ENCODE peak calls at places on chromosomes 5 and 9, in nine cellular contexts. J is fibroblast of lung, O is mesothelial cell of epicardium, D is GM06990, B is neural crest cell, N is dorsolateral prefrontal cortex, E is prostate gland, X is activated B cell treated with CpG ODN at 0.5 μM for 24 hours, H is Caco-2. A is an unnamed sample.

GRCh38 chr5:103389362-103389761 is 130.8 kb downstream of the MACIR start:
- DNase-seq in J (no peak), O (no peak), D (no peak), B (peak), N (no peak), E (no peak), X (no peak), H (no peak), A (no peak)

GRCh38 chr5:149261246-149261645 is 10.4 kb upstream of the AFAP1L1 start:
- DNase-seq in J (no peak), O (no peak), D (no peak), B (no peak), N (no peak), E (no peak), X (no peak), H (no peak), A (no peak)

GRCh38 chr9:126862461-126862830 is 2.0 kb downstream of the ZBTB34 start:
- DNase-seq in J (no peak), O (no peak), D (no peak), B (no peak), N (no peak), E (no peak), X (no peak), H (no peak), A (no peak)

GRCh38 chr9:133726401-133727276 is 11.5 kb downstream of the SARDH start:
- DNase-seq in J (peak), O (peak), D (no peak), B (peak), N (peak), E (peak), X (peak), H (peak), A (no peak)

GRCh38 chr5:58871648-58872242 is 288.9 kb downstream of the RAB3C start:
- DNase-seq in J (peak), O (no peak), D (no peak), B (peak), N (no peak), E (no peak), X (no peak), H (no peak), A (no peak)

GRCh38 chr9:106203832-106204516 is 509.6 kb downstream of the TMEM38B start:
- DNase-seq in J (no peak), O (no peak), D (no peak), B (no peak), N (no peak), E (no peak), X (no peak), H (no peak), A (no peak)

GRCh38 chr9:136231478-136232297 is 13.9 kb downstream of the QSOX2 start:
- DNase-seq in J (no peak), O (no peak), D (no peak), B (no peak), N (no peak), E (no peak), X (no peak), H (no peak), A (no peak)

GRCh38 chr9:16150501-16150900 is 597.7 kb downstream of the CCDC171 start:
- DNase-seq in J (no peak), O (no peak), D (no peak), B (no peak), N (no peak), E (peak), X (no peak), H (no peak), A (no peak)

GRCh38 chr5:10567181-10567591 is 3.3 kb downstream of the ANKRD33B start:
- DNase-seq in J (no peak), O (no peak), D (no peak), B (no peak), N (no peak), E (no peak), X (no peak), H (no peak), A (no peak)

GRCh38 chr9:103397868-103398600 is 402.9 kb downstream of the CYLC2 start:
- DNase-seq in J (no peak), O (no peak), D (no peak), B (peak), N (peak), E (peak), X (no peak), H (peak), A (peak)

GRCh38 chr9:121354141-121354540 is 15.9 kb downstream of the STOM start:
- DNase-seq in J (no peak), O (no peak), D (no peak), B (no peak), N (no peak), E (no peak), X (no peak), H (no peak), A (no peak)

GRCh38 chr5:146825033-146825432 is 53.5 kb downstream of the PPP2R2B start:
- DNase-seq in J (peak), O (peak), D (no peak), B (peak), N (peak), E (no peak), X (no peak), H (peak), A (peak)

GRCh38 chr5:94064025-94064424 is 322.6 kb upstream of the POU5F2 start:
- DNase-seq in J (no peak), O (no peak), D (no peak), B (no peak), N (no peak), E (no peak), X (no peak), H (no peak), A (no peak)

GRCh38 chr9:69089491-69089890 is 53.9 kb downstream of the FXN start:
- DNase-seq in J (no peak), O (no peak), D (no peak), B (no peak), N (no peak), E (no peak), X (no peak), H (no peak), A (no peak)

GRCh38 chr9:120914410-120914809 is 12.2 kb downstream of the TRAF1 start:
- DNase-seq in J (no peak), O (no peak), D (no peak), B (no peak), N (peak), E (no peak), X (no peak), H (no peak), A (no peak)

GRCh38 chr9:93035821-93036351 is 22.6 kb upstream of the SUSD3 start:
- DNase-seq in J (no peak), O (no peak), D (no peak), B (no peak), N (no peak), E (no peak), X (no peak), H (no peak), A (no peak)

GRCh38 chr5:2172471-2172870 is 289.7 kb upstream of the IRX4 start:
- DNase-seq in J (no peak), O (no peak), D (no peak), B (no peak), N (no peak), E (no peak), X (no peak), H (no peak), A (no peak)

GRCh38 chr9:107488400-107489143 is 997 bp downstream of the KLF4 start:
- DNase-seq in J (peak), O (peak), D (peak), B (peak), N (no peak), E (peak), X (peak), H (peak), A (peak)

GRCh38 chr9:120386390-120387131 is 193.4 kb downstream of the CDK5RAP2 start:
- DNase-seq in J (peak), O (no peak), D (no peak), B (no peak), N (no peak), E (peak), X (no peak), H (no peak), A (no peak)

GRCh38 chr5:150289551-150290390 is at the start of gene CAMK2A:
- DNase-seq in J (no peak), O (no peak), D (no peak), B (peak), N (peak), E (no peak), X (no peak), H (peak), A (no peak)

GRCh38 chr9:13278023-13278367 is 1.5 kb downstream of the MPDZ start:
- DNase-seq in J (peak), O (no peak), D (no peak), B (no peak), N (no peak), E (no peak), X (no peak), H (no peak), A (peak)

GRCh38 chr9:127489471-127490115 is 38.3 kb downstream of the LRSAM1 start:
- DNase-seq in J (no peak), O (no peak), D (no peak), B (peak), N (no peak), E (no peak), X (no peak), H (no peak), A (no peak)

GRCh38 chr5:129096382-129096991 is 1.9 kb downstream of the ISOC1 start:
- DNase-seq in J (no peak), O (no peak), D (no peak), B (no peak), N (no peak), E (no peak), X (no peak), H (no peak), A (no peak)

GRCh38 chr5:131530706-131531331 is 104.2 kb downstream of the RAPGEF6 start:
- DNase-seq in J (no peak), O (no peak), D (no peak), B (no peak), N (no peak), E (no peak), X (no peak), H (no peak), A (no peak)

GRCh38 chr9:35666547-35666946 is 1.6 kb upstream of the ARHGEF39 start:
- DNase-seq in J (no peak), O (no peak), D (no peak), B (no peak), N (no peak), E (no peak), X (no peak), H (no peak), A (no peak)

GRCh38 chr5:90709323-90710148 is 150.9 kb downstream of the ADGRV1 start:
- DNase-seq in J (peak), O (no peak), D (no peak), B (peak), N (no peak), E (peak), X (no peak), H (peak), A (peak)

GRCh38 chr5:39473156-39473779 is 48.5 kb upstream of the DAB2 start:
- DNase-seq in J (peak), O (no peak), D (no peak), B (no peak), N (no peak), E (no peak), X (no peak), H (no peak), A (no peak)

GRCh38 chr5:140041492-140042421 is 1.3 kb downstream of the NRG2 start:
- DNase-seq in J (peak), O (no peak), D (peak), B (peak), N (peak), E (peak), X (no peak), H (peak), A (peak)

GRCh38 chr5:156295434-156295833 is 31.5 kb upstream of the SGCD start:
- DNase-seq in J (no peak), O (no peak), D (no peak), B (no peak), N (no peak), E (no peak), X (no peak), H (no peak), A (no peak)

GRCh38 chr5:110073534-110073933 is 383.8 kb downstream of the MAN2A1 start:
- DNase-seq in J (no peak), O (no peak), D (no peak), B (no peak), N (no peak), E (no peak), X (no peak), H (no peak), A (no peak)

GRCh38 chr5:24777392-24777791 is 132.6 kb upstream of the CDH10 start:
- DNase-seq in J (no peak), O (no peak), D (no peak), B (no peak), N (no peak), E (no peak), X (no peak), H (no peak), A (no peak)

GRCh38 chr9:91777437-91777836 is 172.6 kb downstream of the ROR2 start:
- DNase-seq in J (peak), O (no peak), D (no peak), B (no peak), N (no peak), E (no peak), X (no peak), H (no peak), A (no peak)

GRCh38 chr5:154287136-154287535 is 96.6 kb downstream of the GALNT10 start:
- DNase-seq in J (peak), O (no peak), D (no peak), B (no peak), N (no peak), E (peak), X (no peak), H (peak), A (no peak)

GRCh38 chr5:81786509-81786908 is 35.6 kb upstream of the SSBP2 start:
- DNase-seq in J (no peak), O (no peak), D (no peak), B (no peak), N (no peak), E (no peak), X (no peak), H (no peak), A (no peak)

GRCh38 chr9:35114921-35115341 is 731 bp downstream of the ATOSB start:
- DNase-seq in J (no peak), O (no peak), D (peak), B (peak), N (no peak), E (no peak), X (peak), H (peak), A (no peak)

GRCh38 chr5:103472820-103473219 is 89.8 kb downstream of the NUDT12 start:
- DNase-seq in J (peak), O (no peak), D (no peak), B (no peak), N (no peak), E (no peak), X (no peak), H (no peak), A (no peak)

GRCh38 chr9:109779711-109780452 is at the start of gene PALM2AKAP2:
- DNase-seq in J (peak), O (peak), D (peak), B (peak), N (peak), E (peak), X (no peak), H (no peak), A (peak)
- TF ChIP-seq CTCF in J (peak), O (no peak), D (no peak), B (peak), N (peak), E (peak), X (no peak), H (no peak), A (peak)

GRCh38 chr5:66209350-66209749 is 65.2 kb downstream of the SREK1 start:
- DNase-seq in J (no peak), O (no peak), D (no peak), B (no peak), N (no peak), E (no peak), X (no peak), H (peak), A (no peak)
- TF ChIP-seq CTCF in J (no peak), O (no peak), D (no peak), B (no peak), N (no peak), E (no peak), X (no peak), H (peak), A (no peak)

DNA sequence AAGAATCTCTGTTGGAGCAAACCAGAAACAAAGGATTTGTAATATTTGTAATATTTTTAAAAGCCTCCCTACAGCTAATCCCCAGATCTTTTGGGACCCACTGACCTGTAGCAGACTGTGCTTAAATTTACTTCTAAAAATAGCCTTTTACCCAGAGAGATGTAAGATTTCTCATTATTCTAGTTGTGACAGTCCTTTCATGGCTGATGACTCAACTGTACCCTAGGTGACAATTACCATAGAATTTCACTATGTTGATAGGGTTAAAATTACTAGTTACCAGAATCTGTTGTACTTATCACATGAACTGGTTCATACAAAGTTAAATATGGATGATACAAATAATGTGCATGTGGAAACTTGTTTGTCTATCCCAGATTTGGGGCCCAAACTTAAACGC is 543.9 kb upstream of the SEMA6A start:
- DNase-seq in J (no peak), O (no peak), D (no peak), B (no peak), N (no peak), E (no peak), X (no peak), H (no peak), A (no peak)
- TF ChIP-seq CTCF in J (no peak), O (no peak), D (no peak), B (no peak), N (no peak), E (no peak), X (no peak), H (no peak), A (no peak)

GRCh38 chr9:115694014-115694413 is 459.6 kb upstream of the PAPPA start:
- DNase-seq in J (peak), O (no peak), D (no peak), B (no peak), N (no peak), E (no peak), X (no peak), H (peak), A (no peak)
- TF ChIP-seq CTCF in J (peak), O (peak), D (no peak), B (peak), N (no peak), E (peak), X (no peak), H (no peak), A (peak)

DNA sequence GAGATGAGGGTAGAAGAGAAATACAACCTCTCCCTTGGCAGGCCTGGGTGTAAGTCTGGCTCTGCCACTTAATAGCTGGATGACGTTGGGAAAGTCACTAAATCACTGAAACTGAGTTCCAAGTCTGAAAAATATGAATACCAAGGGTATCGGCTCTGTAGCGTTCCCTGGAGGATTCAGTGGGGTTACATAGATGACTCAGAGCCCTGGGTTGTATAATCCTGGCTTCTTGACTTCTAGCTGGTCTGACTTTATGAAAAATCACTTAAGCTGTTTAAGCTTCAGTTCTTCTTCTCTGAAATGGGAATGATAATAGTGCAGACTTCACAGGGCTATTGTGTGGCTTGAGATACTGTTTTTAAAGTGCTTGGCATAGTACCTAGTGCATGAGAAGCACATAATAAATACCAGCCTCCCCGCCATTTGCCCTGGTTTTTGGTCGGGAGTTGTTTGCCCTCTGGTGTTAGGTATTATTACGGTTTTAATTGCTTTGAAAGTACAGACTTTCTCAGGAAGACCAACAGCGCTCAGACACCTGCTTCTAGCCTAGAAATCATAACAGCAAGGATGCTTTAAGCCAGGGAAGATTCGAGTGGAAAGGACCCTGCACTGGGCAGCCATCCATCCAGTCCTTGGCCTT is 43.0 kb downstream of the CYFIP2 start:
- DNase-seq in J (no peak), O (no peak), D (no peak), B (no peak), N (no peak), E (no peak), X (no peak), H (no peak), A (no peak)
- TF ChIP-seq CTCF in J (no peak), O (no peak), D (no peak), B (no peak), N (no peak), E (no peak), X (no peak), H (peak), A (no peak)

DNA sequence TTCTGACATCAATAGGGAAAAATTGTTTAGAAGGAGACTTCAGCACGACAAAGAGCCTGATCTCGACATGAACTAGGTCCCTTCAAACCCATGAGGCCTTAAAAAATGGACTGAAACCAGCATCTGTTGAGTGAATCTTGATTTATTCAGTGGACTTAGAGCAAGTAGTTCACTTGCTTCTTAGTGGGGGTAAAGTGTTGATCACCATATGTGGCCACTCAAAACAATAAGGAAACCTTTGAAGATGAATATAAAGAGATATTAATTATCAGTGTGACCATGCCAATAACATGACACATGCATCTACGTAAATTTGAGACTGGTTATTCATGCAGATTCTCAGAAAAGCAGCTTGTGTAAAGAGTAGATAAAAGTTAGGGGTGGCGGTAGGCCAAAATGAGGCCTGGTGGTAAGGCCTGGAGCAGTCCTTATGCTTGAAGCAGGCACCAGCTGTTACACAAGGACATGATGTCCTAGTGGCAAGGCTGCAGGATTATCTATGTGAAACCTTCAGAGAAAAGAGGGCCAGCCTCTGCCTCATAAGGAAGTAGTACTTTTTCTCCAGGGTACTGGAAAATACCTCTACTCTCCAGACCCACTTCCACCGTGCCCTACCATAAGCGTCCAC is 61.3 kb downstream of the S1PR3 start:
- DNase-seq in J (peak), O (no peak), D (no peak), B (no peak), N (no peak), E (no peak), X (no peak), H (no peak), A (no peak)
- TF ChIP-seq CTCF in J (no peak), O (no peak), D (no peak), B (no peak), N (no peak), E (no peak), X (no peak), H (no peak), A (no peak)

GRCh38 chr5:55101556-55102276 is 730 bp upstream of the GZMA start:
- DNase-seq in J (no peak), O (no peak), D (no peak), B (no peak), N (no peak), E (no peak), X (no peak), H (no peak), A (no peak)

GRCh38 chr5:55102345-55102744 is at the start of gene GZMA:
- DNase-seq in J (no peak), O (no peak), D (no peak), B (no peak), N (no peak), E (no peak), X (no peak), H (no peak), A (no peak)

GRCh38 chr5:55104966-55105701 is 2.7 kb downstream of the GZMA start:
- DNase-seq in J (no peak), O (no peak), D (no peak), B (no peak), N (no peak), E (no peak), X (no peak), H (no peak), A (no peak)

GRCh38 chr5:55108651-55109050 is 6.2 kb downstream of the GZMA start:
- DNase-seq in J (no peak), O (no peak), D (no peak), B (no peak), N (no peak), E (no peak), X (no peak), H (no peak), A (no peak)

GRCh38 chr5:55104036-55104767 is 1.8 kb downstream of the GZMA start:
- DNase-seq in J (no peak), O (no peak), D (no peak), B (no peak), N (no peak), E (no peak), X (no peak), H (no peak), A (no peak)
- TF ChIP-seq CTCF in J (no peak), O (no peak), D (no peak), B (no peak), N (no peak), E (no peak), X (no peak), H (no peak), A (no peak)